ENCODE peak calls at places on chromosomes 13 and 19, in four cellular contexts. One of them, this sample, is unnamed.

GRCh38 chr13:23506821-23507210 is 63.4 kb upstream of the TNFRSF19 start:
- DNase-seq in neural crest cell: no peak
- DNase-seq in NCI-H1092: no peak
- DNase-seq in MV-4-11: no peak
- DNase-seq in this sample: no peak

GRCh38 chr13:24671367-24672117 is 8.7 kb upstream of the ATP12A start:
- DNase-seq in neural crest cell: peak
- DNase-seq in NCI-H1092: peak
- DNase-seq in MV-4-11: peak
- DNase-seq in this sample: peak

GRCh38 chr19:16594131-16594586 is 21.9 kb upstream of the SLC35E1 start:
- DNase-seq in neural crest cell: no peak
- DNase-seq in MV-4-11: peak
- DNase-seq in NCI-H1092: no peak
- DNase-seq in this sample: peak

GRCh38 chr19:850221-850978 is 1.7 kb upstream of the ELANE start:
- DNase-seq in MV-4-11: peak
- DNase-seq in neural crest cell: no peak
- DNase-seq in NCI-H1092: no peak
- DNase-seq in this sample: peak

GRCh38 chr13:80074143-80074752 is 266.7 kb downstream of the SPRY2 start:
- DNase-seq in MV-4-11: no peak
- DNase-seq in NCI-H1092: no peak
- DNase-seq in neural crest cell: no peak
- DNase-seq in this sample: no peak

GRCh38 chr13:58992478-58993042 is 1171.2 kb downstream of the DIAPH3 start:
- DNase-seq in neural crest cell: no peak
- DNase-seq in MV-4-11: no peak
- DNase-seq in NCI-H1092: no peak
- DNase-seq in this sample: no peak

GRCh38 chr13:44188257-44188656 is 185.4 kb upstream of the SERP2 start:
- DNase-seq in neural crest cell: no peak
- DNase-seq in NCI-H1092: no peak
- DNase-seq in MV-4-11: no peak
- DNase-seq in this sample: no peak

GRCh38 chr13:50167967-50168366 is 152.7 kb downstream of the KCNRG start:
- DNase-seq in neural crest cell: no peak
- DNase-seq in MV-4-11: no peak
- DNase-seq in NCI-H1092: no peak
- DNase-seq in this sample: no peak

GRCh38 chr13:41966671-41967070 is 5.8 kb upstream of the VWA8 start:
- DNase-seq in neural crest cell: no peak
- DNase-seq in NCI-H1092: no peak
- DNase-seq in MV-4-11: no peak
- DNase-seq in this sample: no peak

GRCh38 chr19:52086481-52086880 is 9.1 kb downstream of the ZNF841 start:
- DNase-seq in NCI-H1092: no peak
- DNase-seq in MV-4-11: peak
- DNase-seq in neural crest cell: no peak
- DNase-seq in this sample: no peak

GRCh38 chr19:39941615-39942507 is 7.4 kb upstream of the FCGBP start:
- DNase-seq in NCI-H1092: no peak
- DNase-seq in neural crest cell: no peak
- DNase-seq in MV-4-11: peak
- DNase-seq in this sample: peak

GRCh38 chr13:48110930-48111721 is 16.2 kb upstream of the MED4 start:
- DNase-seq in MV-4-11: no peak
- DNase-seq in NCI-H1092: no peak
- DNase-seq in neural crest cell: peak
- DNase-seq in this sample: no peak